ENCODE peak calls at places on chromosomes 1 and 21, in eight cellular contexts. B, A, C, J, X, U, F and W are unnamed samples.

GRCh38 chr1:117501275-117501674 is 104.6 kb upstream of the TENT5C start:
- DNase-seq in B (no peak), A (peak), C (peak), J (no peak), X (no peak), U (no peak), F (no peak), W (peak)

GRCh38 chr1:218357211-218357892 is 12.2 kb downstream of the TGFB2 start:
- DNase-seq in B (no peak), A (no peak), C (no peak), J (no peak), X (no peak), U (no peak), F (no peak), W (peak)

GRCh38 chr1:53135735-53136114 is 6.7 kb downstream of the SLC1A7 start:
- DNase-seq in B (no peak), A (no peak), C (peak), J (no peak), X (no peak), U (no peak), F (no peak), W (peak)

GRCh38 chr1:202274611-202275010 is 67.1 kb downstream of the UBE2T start:
- DNase-seq in B (no peak), A (peak), C (no peak), J (peak), X (no peak), U (peak), F (peak), W (peak)

GRCh38 chr1:227242811-227243682 is 75.2 kb downstream of the CDC42BPA start:
- DNase-seq in B (no peak), A (peak), C (no peak), J (no peak), X (no peak), U (no peak), F (no peak), W (no peak)

GRCh38 chr1:172948457-172948856 is 102.3 kb downstream of the TNFSF18 start:
- DNase-seq in B (no peak), A (peak), C (peak), J (peak), X (no peak), U (no peak), F (no peak), W (peak)

GRCh38 chr1:38327559-38327973 is 281.0 kb upstream of the POU3F1 start:
- DNase-seq in B (no peak), A (no peak), C (no peak), J (no peak), X (no peak), U (peak), F (no peak), W (no peak)

GRCh38 chr1:41674501-41674900 is 190.0 kb upstream of the EDN2 start:
- DNase-seq in B (no peak), A (no peak), C (no peak), J (no peak), X (no peak), U (no peak), F (no peak), W (no peak)

GRCh38 chr1:64098856-64099606 is 104.4 kb upstream of the UBE2U start:
- DNase-seq in B (no peak), A (no peak), C (no peak), J (no peak), X (no peak), U (no peak), F (no peak), W (no peak)

GRCh38 chr1:22731924-22732522 is 21.4 kb downstream of the EPHB2 start:
- DNase-seq in B (no peak), A (peak), C (no peak), J (no peak), X (no peak), U (no peak), F (no peak), W (peak)

GRCh38 chr1:10713614-10714013 is 82.8 kb downstream of the CASZ1 start:
- DNase-seq in B (no peak), A (no peak), C (no peak), J (no peak), X (no peak), U (no peak), F (no peak), W (no peak)

GRCh38 chr1:47572731-47573505 is 135.1 kb downstream of the FOXD2 start:
- DNase-seq in B (no peak), A (no peak), C (no peak), J (no peak), X (no peak), U (peak), F (no peak), W (no peak)

GRCh38 chr1:243562473-243562872 is 287.6 kb downstream of the AKT3 start:
- DNase-seq in B (no peak), A (no peak), C (no peak), J (no peak), X (no peak), U (no peak), F (no peak), W (peak)

GRCh38 chr1:179883739-179884138 is 1.7 kb downstream of the TOR1AIP1 start:
- DNase-seq in B (no peak), A (no peak), C (no peak), J (peak), X (no peak), U (no peak), F (peak), W (no peak)

GRCh38 chr1:16612332-16613172 is 812 bp downstream of the NBPF1 start:
- DNase-seq in B (no peak), A (peak), C (peak), J (no peak), X (peak), U (peak), F (peak), W (peak)

GRCh38 chr21:24428539-24429186 is 1178.6 kb downstream of the MRPL39 start:
- DNase-seq in B (no peak), A (no peak), C (no peak), J (no peak), X (no peak), U (no peak), F (peak), W (no peak)

GRCh38 chr21:44854391-44854663 is 19.2 kb downstream of the PTTG1IP start:
- DNase-seq in B (no peak), A (no peak), C (no peak), J (no peak), X (no peak), U (no peak), F (no peak), W (no peak)

GRCh38 chr1:245129811-245130210 is 25.0 kb upstream of the KIF26B start:
- DNase-seq in B (no peak), A (no peak), C (no peak), J (no peak), X (no peak), U (peak), F (no peak), W (no peak)

GRCh38 chr1:27872059-27872801 is at the start of gene THEMIS2:
- DNase-seq in B (no peak), A (peak), C (no peak), J (peak), X (no peak), U (no peak), F (peak), W (no peak)

GRCh38 chr1:18866314-18866713 is 6.9 kb upstream of the TAS1R2 start:
- DNase-seq in B (no peak), A (no peak), C (no peak), J (no peak), X (no peak), U (no peak), F (no peak), W (no peak)

GRCh38 chr1:22662318-22662717 is 9.3 kb downstream of the C1QB start:
- DNase-seq in B (no peak), A (no peak), C (peak), J (no peak), X (no peak), U (peak), F (no peak), W (peak)

GRCh38 chr21:27268290-27268689 is 301.4 kb upstream of the ADAMTS5 start:
- DNase-seq in B (no peak), A (peak), C (peak), J (no peak), X (no peak), U (no peak), F (no peak), W (peak)

GRCh38 chr1:161006563-161006962 is 14.4 kb downstream of the F11R start:
- DNase-seq in B (no peak), A (no peak), C (no peak), J (no peak), X (no peak), U (no peak), F (no peak), W (no peak)

GRCh38 chr21:44686843-44687561 is 5.0 kb upstream of the KRTAP12-1 start:
- DNase-seq in B (no peak), A (no peak), C (no peak), J (no peak), X (no peak), U (no peak), F (no peak), W (no peak)

GRCh38 chr1:111739222-111739983 is at the start of gene INKA2:
- DNase-seq in B (no peak), A (peak), C (peak), J (peak), X (peak), U (peak), F (peak), W (peak)

GRCh38 chr1:43524804-43525203 is 5.9 kb upstream of the PTPRF start:
- DNase-seq in B (no peak), A (no peak), C (no peak), J (no peak), X (no peak), U (no peak), F (no peak), W (no peak)

GRCh38 chr1:55916480-55916879 is 662.9 kb downstream of the PLPP3 start:
- DNase-seq in B (no peak), A (no peak), C (peak), J (no peak), X (no peak), U (no peak), F (no peak), W (peak)

GRCh38 chr1:33762962-33763361 is 100.9 kb upstream of the HMGB4 start:
- DNase-seq in B (no peak), A (no peak), C (peak), J (no peak), X (no peak), U (no peak), F (no peak), W (no peak)

GRCh38 chr1:182752827-182753104 is 36.8 kb upstream of the NPL start:
- DNase-seq in B (no peak), A (no peak), C (no peak), J (no peak), X (no peak), U (no peak), F (no peak), W (no peak)

GRCh38 chr1:183716286-183716685 is 63.2 kb upstream of the APOBEC4 start:
- DNase-seq in B (no peak), A (no peak), C (no peak), J (no peak), X (no peak), U (no peak), F (no peak), W (no peak)

GRCh38 chr21:45835301-45836267 is 146.0 kb upstream of the COL6A1 start:
- DNase-seq in B (no peak), A (no peak), C (no peak), J (no peak), X (no peak), U (no peak), F (no peak), W (no peak)

GRCh38 chr1:46180082-46180616 is 3.9 kb upstream of the P3R3URF start:
- DNase-seq in B (no peak), A (no peak), C (no peak), J (no peak), X (peak), U (peak), F (no peak), W (no peak)

GRCh38 chr1:84174051-84174556 is 30.0 kb downstream of the PRKACB start:
- DNase-seq in B (no peak), A (peak), C (peak), J (no peak), X (no peak), U (peak), F (no peak), W (peak)

GRCh38 chr1:75791022-75791421 is 5.0 kb downstream of the RABGGTB start:
- DNase-seq in B (no peak), A (peak), C (no peak), J (no peak), X (no peak), U (no peak), F (no peak), W (peak)

GRCh38 chr1:57218487-57219079 is 205.3 kb downstream of the DAB1 start:
- DNase-seq in B (no peak), A (no peak), C (no peak), J (no peak), X (no peak), U (no peak), F (no peak), W (no peak)

GRCh38 chr1:24205701-24206464 is 18.8 kb upstream of the IFNLR1 start:
- DNase-seq in B (no peak), A (no peak), C (no peak), J (no peak), X (peak), U (no peak), F (no peak), W (no peak)

GRCh38 chr1:226034482-226034881 is 28.0 kb upstream of the H3-3A start:
- DNase-seq in B (no peak), A (peak), C (peak), J (no peak), X (peak), U (peak), F (no peak), W (peak)